ENCODE peak calls at places on chromosomes 12 and 14, in five cellular contexts. One of them, this sample, is unnamed.

GRCh38 chr14:73796881-73797539 is 54.6 kb upstream of the PTGR2 start:
- DNase-seq in K562: no peak
- DNase-seq in GM12878: no peak
- DNase-seq in GM12891: no peak
- DNase-seq in HepG2: no peak
- DNase-seq in this sample: no peak

GRCh38 chr12:40241741-40242140 is 16.9 kb downstream of the LRRK2 start:
- DNase-seq in GM12878: no peak
- DNase-seq in GM12891: no peak
- DNase-seq in K562: no peak
- DNase-seq in HepG2: no peak
- DNase-seq in this sample: no peak

GRCh38 chr12:1318327-1319031 is 275.9 kb downstream of the FBXL14 start:
- DNase-seq in GM12878: no peak
- DNase-seq in K562: no peak
- DNase-seq in GM12891: no peak
- DNase-seq in HepG2: no peak
- DNase-seq in this sample: no peak

GRCh38 chr14:99656171-99656570 is 11.2 kb downstream of the HHIPL1 start:
- DNase-seq in GM12891: no peak
- DNase-seq in HepG2: no peak
- DNase-seq in K562: no peak
- DNase-seq in GM12878: no peak
- DNase-seq in this sample: no peak

GRCh38 chr12:118371354-118372282 is 1.1 kb downstream of the TAOK3 start:
- DNase-seq in HepG2: no peak
- DNase-seq in GM12891: no peak
- DNase-seq in K562: peak
- DNase-seq in GM12878: no peak
- DNase-seq in this sample: no peak

GRCh38 chr12:9866786-9867379 is 2.3 kb downstream of the CLEC2B start:
- DNase-seq in GM12891: no peak
- DNase-seq in GM12878: no peak
- DNase-seq in K562: no peak
- DNase-seq in HepG2: no peak
- DNase-seq in this sample: no peak

GRCh38 chr12:108825205-108825950 is 32.0 kb downstream of the SSH1 start:
- DNase-seq in GM12891: no peak
- DNase-seq in K562: no peak
- DNase-seq in GM12878: peak
- DNase-seq in HepG2: no peak
- DNase-seq in this sample: no peak

GRCh38 chr12:108568653-108569154 is 6.3 kb downstream of the ISCU start:
- DNase-seq in HepG2: no peak
- DNase-seq in GM12891: no peak
- DNase-seq in GM12878: peak
- DNase-seq in K562: no peak
- DNase-seq in this sample: no peak

GRCh38 chr12:4153343-4153892 is 120.1 kb upstream of the CCND2 start:
- DNase-seq in GM12878: peak
- DNase-seq in K562: peak
- DNase-seq in GM12891: peak
- DNase-seq in HepG2: no peak
- DNase-seq in this sample: peak

GRCh38 chr12:105742567-105742874 is 396.2 kb downstream of the NUAK1 start:
- DNase-seq in GM12891: no peak
- DNase-seq in GM12878: no peak
- DNase-seq in HepG2: no peak
- DNase-seq in K562: no peak
- DNase-seq in this sample: no peak

GRCh38 chr14:54194501-54194900 is 202.3 kb upstream of the CDKN3 start:
- DNase-seq in GM12878: no peak
- DNase-seq in K562: no peak
- DNase-seq in GM12891: no peak
- DNase-seq in HepG2: no peak
- DNase-seq in this sample: no peak

GRCh38 chr14:97412933-97413574 is 615.9 kb downstream of the VRK1 start:
- DNase-seq in K562: no peak
- DNase-seq in GM12878: no peak
- DNase-seq in GM12891: no peak
- DNase-seq in HepG2: no peak
- DNase-seq in this sample: no peak

DNA sequence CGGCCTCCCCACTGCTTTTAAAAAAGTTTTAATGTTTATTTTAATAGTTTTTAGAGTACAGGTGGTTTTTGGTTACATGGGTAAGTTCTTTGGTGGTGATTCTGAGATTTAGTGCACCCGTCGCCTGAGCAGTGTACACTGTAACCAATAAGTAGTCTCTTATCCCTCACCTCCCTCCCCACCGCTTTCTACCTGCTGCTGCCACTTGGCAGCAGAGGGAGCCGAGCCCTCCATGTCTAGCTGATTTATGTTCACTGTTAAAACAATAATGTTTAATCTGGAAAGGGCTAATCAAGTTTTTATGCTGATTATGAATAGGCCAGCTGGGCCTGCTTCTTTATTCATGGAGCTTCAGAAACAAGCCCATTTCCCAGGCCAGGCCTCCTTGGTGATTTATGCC is 73.1 kb downstream of the ADCK1 start:
- DNase-seq in HepG2: no peak
- DNase-seq in GM12891: no peak
- DNase-seq in K562: no peak
- DNase-seq in GM12878: no peak
- DNase-seq in this sample: no peak
- TF ChIP-seq POLR2AphosphoS5 in HepG2: no peak
- TF ChIP-seq POLR2AphosphoS5 in GM12891: no peak
- TF ChIP-seq POLR2AphosphoS5 in K562: no peak
- TF ChIP-seq POLR2AphosphoS5 in GM12878: no peak
- TF ChIP-seq POLR2AphosphoS5 in this sample: no peak

DNA sequence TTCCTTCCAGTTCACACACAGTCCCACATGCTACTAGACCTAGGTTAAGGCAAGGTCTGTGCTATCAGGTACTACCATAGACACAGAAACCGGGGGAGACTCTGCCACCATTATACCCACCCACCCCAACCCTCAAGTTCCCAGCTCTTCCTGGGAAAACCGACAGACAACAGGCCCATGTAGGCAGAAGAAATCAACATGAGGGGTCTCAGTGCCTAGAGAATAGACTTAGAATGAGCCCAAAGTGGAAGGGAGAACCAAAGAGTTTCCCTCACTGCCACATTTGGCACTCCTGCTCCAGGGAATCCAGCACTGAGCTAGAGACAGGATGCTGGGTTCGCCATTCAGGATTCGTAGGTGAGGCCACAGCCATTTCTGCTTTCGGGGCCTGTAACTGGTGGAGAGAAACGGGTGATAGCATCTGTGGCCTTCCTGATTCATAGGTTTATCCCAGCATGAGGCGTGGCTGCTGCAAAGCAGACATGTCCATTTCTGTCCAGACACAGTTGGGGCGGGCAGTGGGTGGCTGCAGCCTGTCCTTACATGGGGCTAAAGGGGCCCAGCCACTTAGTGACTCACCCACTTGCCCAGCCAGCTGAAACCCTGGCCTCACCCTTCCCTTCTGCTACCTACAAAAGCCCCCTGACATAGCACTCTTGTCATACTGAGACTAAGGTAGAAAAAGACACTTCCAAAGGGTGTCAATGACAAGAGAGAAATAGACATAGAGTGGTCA is 69.4 kb downstream of the IRF2BPL start:
- DNase-seq in K562: peak
- DNase-seq in GM12891: no peak
- DNase-seq in GM12878: peak
- DNase-seq in HepG2: peak
- DNase-seq in this sample: no peak
- TF ChIP-seq POLR2A in K562: peak
- TF ChIP-seq POLR2A in GM12891: peak
- TF ChIP-seq POLR2A in GM12878: no peak
- TF ChIP-seq POLR2A in HepG2: no peak
- TF ChIP-seq POLR2A in this sample: peak

GRCh38 chr14:24122971-24123370 is 7.5 kb upstream of the FITM1 start:
- DNase-seq in GM12891: no peak
- DNase-seq in GM12878: no peak
- DNase-seq in HepG2: no peak
- DNase-seq in K562: no peak
- DNase-seq in this sample: no peak
- TF ChIP-seq TAF1 in GM12891: no peak
- TF ChIP-seq TAF1 in GM12878: no peak
- TF ChIP-seq TAF1 in HepG2: no peak
- TF ChIP-seq TAF1 in K562: no peak
- TF ChIP-seq TAF1 in this sample: no peak

GRCh38 chr12:57717131-57717530 is 21.4 kb downstream of the AGAP2 start:
- DNase-seq in HepG2: no peak
- DNase-seq in GM12878: no peak
- DNase-seq in GM12891: no peak
- DNase-seq in K562: no peak
- DNase-seq in this sample: no peak

GRCh38 chr12:57716305-57716704 is 22.2 kb downstream of the AGAP2 start:
- DNase-seq in GM12878: no peak
- DNase-seq in HepG2: no peak
- DNase-seq in K562: no peak
- DNase-seq in GM12891: no peak
- DNase-seq in this sample: no peak

GRCh38 chr12:57719777-57720605 is 18.6 kb downstream of the AGAP2 start:
- DNase-seq in HepG2: no peak
- DNase-seq in GM12891: peak
- DNase-seq in K562: no peak
- DNase-seq in GM12878: no peak
- DNase-seq in this sample: no peak

GRCh38 chr12:57718641-57719528 is 19.7 kb downstream of the AGAP2 start:
- DNase-seq in GM12891: no peak
- DNase-seq in GM12878: no peak
- DNase-seq in K562: no peak
- DNase-seq in HepG2: no peak
- DNase-seq in this sample: no peak

GRCh38 chr12:57717846-57718640 is 20.5 kb downstream of the AGAP2 start:
- DNase-seq in GM12891: no peak
- DNase-seq in HepG2: no peak
- DNase-seq in K562: no peak
- DNase-seq in GM12878: no peak
- DNase-seq in this sample: no peak
- TF ChIP-seq POLR2AphosphoS5 in GM12891: no peak
- TF ChIP-seq POLR2AphosphoS5 in HepG2: no peak
- TF ChIP-seq POLR2AphosphoS5 in K562: no peak
- TF ChIP-seq POLR2AphosphoS5 in GM12878: no peak
- TF ChIP-seq POLR2AphosphoS5 in this sample: no peak

This sample was measured in GM12892.